ENCODE peak calls at places on chromosomes 5 and 9, in four cellular contexts. O is astrocyte of the cerebellum, U is foreskin keratinocyte, L is omental fat pad. J is an unnamed sample.

GRCh38 chr5:10288600-10289213 is 19.0 kb downstream of the CMBL start:
- DNase-seq in O (no peak), U (no peak), L (peak; percentile 57), J (no peak)

GRCh38 chr9:38068616-38068865 is 486 bp downstream of the SHB start:
- DNase-seq in U (no peak), O (no peak), L (no peak), J (no peak)

GRCh38 chr5:58016329-58016728 is 443.6 kb downstream of the PLK2 start:
- DNase-seq in O (peak; percentile 34), L (no peak), U (peak; percentile 19), J (no peak)

GRCh38 chr9:133351908-133352634 is 4.1 kb downstream of the RPL7A start:
- DNase-seq in O (no peak), U (no peak), L (no peak), J (no peak)

GRCh38 chr9:127139071-127139731 is 16.8 kb upstream of the ANGPTL2 start:
- DNase-seq in O (no peak), L (no peak), U (no peak), J (peak; percentile 57)

GRCh38 chr5:27473300-27474053 is 435.1 kb upstream of the CDH9 start:
- DNase-seq in L (no peak), U (no peak), O (no peak), J (no peak)

GRCh38 chr5:132099073-132099748 is 25.6 kb downstream of the CSF2 start:
- DNase-seq in L (no peak), U (no peak), O (no peak), J (no peak)

GRCh38 chr5:53779541-53779981 is 219.1 kb downstream of the NDUFS4 start:
- DNase-seq in L (no peak), U (peak; percentile 25), O (peak; percentile 42), J (no peak)

GRCh38 chr5:84881737-84882136 is 497.1 kb upstream of the EDIL3 start:
- DNase-seq in O (no peak), U (no peak), L (no peak), J (no peak)

GRCh38 chr5:150138551-150139265 is 16.9 kb downstream of the PDGFRB start:
- DNase-seq in O (peak; percentile 88), U (no peak), L (no peak), J (no peak)

GRCh38 chr9:68417762-68418161 is 61.4 kb downstream of the PGM5 start:
- DNase-seq in O (no peak), L (no peak), U (no peak), J (no peak)

GRCh38 chr9:68418259-68418845 is 61.9 kb downstream of the PGM5 start:
- DNase-seq in L (no peak), U (no peak), O (no peak), J (no peak)

DNA sequence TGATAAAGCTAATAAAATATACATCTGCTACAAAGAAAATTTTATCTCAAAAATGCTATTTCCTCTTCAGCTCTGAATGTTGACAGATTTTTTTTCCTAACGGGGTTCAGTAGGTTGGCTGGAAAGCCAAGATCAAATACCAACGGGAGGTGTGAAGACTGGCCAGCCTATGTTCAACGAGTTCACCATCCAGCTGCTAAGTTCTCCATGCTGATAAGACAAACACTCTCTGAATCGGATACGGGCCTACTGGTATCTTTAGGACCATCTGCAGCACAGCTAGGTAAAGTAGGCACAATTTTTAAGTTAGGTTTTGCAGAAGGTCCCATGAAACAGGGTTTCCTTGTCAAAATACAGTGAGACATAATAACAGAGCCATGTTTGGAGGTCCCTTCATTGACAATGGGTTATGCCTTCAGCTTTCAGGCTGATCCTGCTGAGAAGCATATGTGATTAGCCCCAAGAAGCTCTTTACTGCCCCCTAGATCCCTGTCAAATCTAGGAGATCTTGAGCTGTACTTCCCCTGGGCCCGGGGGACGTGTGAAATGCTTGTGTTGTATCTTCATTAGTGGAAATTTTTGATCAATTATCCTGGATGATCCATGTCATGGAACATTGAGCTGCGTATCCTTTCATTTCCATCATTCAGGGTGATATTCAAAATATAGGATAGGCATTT is 60.6 kb downstream of the PGM5 start:
- DNase-seq in L (no peak), O (no peak), U (no peak), J (no peak)
- TF ChIP-seq CTCF in L (no peak), O (peak; percentile 9), U (no peak), J (no peak)

GRCh38 chr5:81354093-81354492 is 39.8 kb downstream of the ACOT12 start:
- DNase-seq in O (no peak), U (no peak), L (no peak), J (no peak)

GRCh38 chr5:81350507-81350906 is 43.4 kb downstream of the ACOT12 start:
- DNase-seq in O (no peak), L (no peak), U (no peak), J (no peak)

GRCh38 chr5:81359108-81359507 is 34.8 kb downstream of the ACOT12 start:
- DNase-seq in L (no peak), U (no peak), O (no peak), J (no peak)

GRCh38 chr5:81353189-81353588 is 40.7 kb downstream of the ACOT12 start:
- DNase-seq in L (no peak), O (no peak), U (no peak), J (no peak)

GRCh38 chr5:81355291-81356251 is 38.4 kb downstream of the ACOT12 start:
- DNase-seq in U (no peak), O (no peak), L (no peak), J (no peak)
- TF ChIP-seq CTCF in U (no peak), O (no peak), L (no peak), J (no peak)

DNA sequence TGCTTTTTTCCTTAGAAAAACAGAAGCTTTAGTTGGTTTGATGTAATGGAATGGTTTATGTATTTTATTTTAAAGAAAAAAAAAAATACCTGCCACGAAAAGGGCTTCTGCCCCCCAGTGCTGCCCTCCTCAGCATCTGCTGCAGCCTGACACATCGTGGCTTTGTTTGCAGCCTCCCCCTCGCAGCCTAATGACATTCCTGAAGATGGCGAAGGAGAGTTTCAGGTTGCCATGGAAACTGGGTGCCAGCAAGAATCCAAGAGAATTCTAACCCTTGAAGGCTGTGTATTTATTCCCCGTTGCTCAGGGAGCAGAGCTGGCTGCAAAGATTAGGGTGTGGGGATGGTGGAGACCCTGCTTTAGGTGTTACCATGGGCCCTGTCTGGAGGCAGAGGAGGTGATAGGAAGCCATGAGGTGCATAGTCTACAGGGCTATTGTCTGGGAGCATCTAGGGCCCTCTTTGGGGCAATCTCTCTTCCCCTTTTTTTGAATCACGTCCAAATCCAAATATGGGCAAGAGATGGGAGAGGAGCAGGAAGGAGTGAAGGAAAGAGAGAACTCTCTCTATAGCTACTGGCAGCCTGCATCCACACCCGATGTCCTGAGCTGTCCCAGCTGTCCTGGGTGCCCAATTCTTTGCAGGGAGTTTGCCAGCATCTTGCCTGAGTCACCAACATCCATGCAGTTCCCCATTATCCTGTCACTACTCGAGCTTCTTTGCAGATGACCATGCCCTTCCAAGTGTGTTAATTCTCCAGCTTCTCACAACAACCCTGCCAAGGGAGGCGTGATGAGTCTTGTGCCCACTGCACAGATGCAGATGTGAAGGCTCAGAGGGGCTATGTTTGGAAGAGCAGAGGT is 126.8 kb downstream of the NSG2 start:
- DNase-seq in U (no peak), L (no peak), O (no peak), J (no peak)
- TF ChIP-seq CTCF in U (no peak), L (no peak), O (no peak), J (no peak)

DNA sequence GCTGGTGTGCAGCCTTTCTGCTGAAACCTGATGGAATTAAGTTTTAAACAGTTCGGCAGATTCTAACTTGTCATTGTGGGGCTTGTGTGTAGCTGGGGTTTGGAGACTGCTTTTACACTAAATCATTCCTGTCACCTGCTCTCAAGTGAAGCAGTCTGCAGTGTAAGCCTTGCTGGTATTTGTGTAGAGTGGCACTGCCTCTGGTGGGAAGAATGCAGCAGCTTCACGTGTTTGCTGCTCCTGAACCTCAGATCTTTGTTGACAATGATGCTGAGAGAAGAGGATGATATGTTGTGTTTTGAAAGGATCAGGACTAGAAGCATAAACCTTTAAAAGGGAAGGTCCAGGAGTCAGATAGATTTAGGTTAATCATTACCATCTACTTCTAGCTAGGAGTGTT is 88.1 kb downstream of the KDM4C start:
- DNase-seq in O (no peak), U (no peak), L (no peak), J (no peak)
- TF ChIP-seq CTCF in O (peak; percentile 43), U (peak; percentile 56), L (no peak), J (peak; percentile 70)

DNA sequence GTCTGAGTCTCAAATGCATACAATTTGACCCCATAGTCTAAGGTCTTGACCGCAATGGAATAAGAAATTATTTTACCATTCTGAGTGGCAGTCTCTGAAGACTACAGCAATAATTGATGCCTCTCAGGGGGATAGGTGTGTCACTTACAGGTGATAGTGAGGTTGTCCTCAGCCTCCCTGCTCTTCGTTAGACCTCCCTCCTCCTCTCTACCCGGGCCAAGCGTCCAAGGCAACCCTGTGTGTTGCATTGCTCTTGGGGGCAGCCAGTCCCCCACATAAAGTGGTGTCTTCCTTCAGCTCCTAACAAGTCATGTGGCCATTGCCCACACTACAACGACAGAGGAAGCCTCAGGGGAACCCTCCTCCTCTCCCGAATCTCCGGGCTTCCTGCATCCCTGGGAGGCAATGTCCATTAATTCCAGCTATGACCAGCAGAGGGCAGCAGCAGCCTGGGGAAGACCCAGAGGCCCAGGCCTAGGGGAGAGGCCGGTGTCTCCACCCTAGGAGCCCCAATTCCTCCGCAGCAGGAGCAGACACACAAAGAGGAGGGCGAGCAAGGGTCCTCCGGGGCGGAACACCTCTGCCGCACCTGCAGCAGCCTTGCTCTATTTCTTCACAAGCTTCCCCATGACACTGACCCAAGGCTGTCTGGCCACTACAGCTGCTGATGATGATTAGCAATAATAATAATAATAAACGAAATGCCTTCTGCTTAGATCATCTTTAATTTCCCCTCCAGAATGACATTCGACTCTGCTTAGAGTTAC is 134.8 kb downstream of the KCNIP1 start:
- DNase-seq in O (no peak), L (peak; percentile 58), U (no peak), J (peak; percentile 69)
- TF ChIP-seq CTCF in O (peak; percentile 78), L (peak; percentile 9), U (peak; percentile 77), J (peak; percentile 96)